ENCODE peak calls at places on chromosomes 5 and 9, in nine cellular contexts. L is cardiac fibroblast, X is choroid plexus epithelial cell, V is HFF-Myc, D is BE2C, G is astrocyte, F is AG10803, U is fibroblast of lung, W is left lung. S is an unnamed sample.

GRCh38 chr9:138097501-138097991 is 220.0 kb downstream of the CACNA1B start:
- DNase-seq in L (no peak), X (no peak), V (no peak), D (peak; percentile 1), G (no peak), F (no peak), U (no peak), W (peak; percentile 66), S (no peak)

GRCh38 chr5:126809932-126810331 is 33.0 kb downstream of the LMNB1 start:
- DNase-seq in L (no peak), X (no peak), V (no peak), D (no peak), G (no peak), F (no peak), U (no peak), W (no peak), S (no peak)

GRCh38 chr5:143494162-143494561 is 90.7 kb upstream of the NR3C1 start:
- DNase-seq in L (peak; percentile 86), X (peak; percentile 85), V (peak; percentile 52), D (no peak), G (peak; percentile 86), F (peak; percentile 82), U (peak; percentile 91), W (no peak), S (peak; percentile 79)

GRCh38 chr9:112112519-112112918 is 62.6 kb downstream of the SUSD1 start:
- DNase-seq in L (peak; percentile 95), X (peak; percentile 78), V (peak; percentile 56), D (no peak), G (peak; percentile 96), F (peak; percentile 85), U (peak; percentile 65), W (no peak), S (peak; percentile 91)

GRCh38 chr5:111948517-111948916 is 191.5 kb upstream of the NREP start:
- DNase-seq in L (peak; percentile 97), X (peak; percentile 96), V (peak; percentile 84), D (no peak), G (peak; percentile 99), F (peak; percentile 99), U (peak; percentile 94), W (no peak), S (peak; percentile 96)

GRCh38 chr5:126454081-126454480 is 30.9 kb downstream of the GRAMD2B start:
- DNase-seq in L (peak; percentile 77), X (peak; percentile 40), V (no peak), D (peak; percentile 17), G (no peak), F (no peak), U (no peak), W (no peak), S (no peak)

GRCh38 chr9:35481347-35481975 is 8.4 kb upstream of the RUSC2 start:
- DNase-seq in L (peak; percentile 84), X (peak; percentile 86), V (peak; percentile 51), D (peak; percentile 52), G (peak; percentile 25), F (peak; percentile 80), U (peak; percentile 75), W (no peak), S (peak; percentile 71)

GRCh38 chr5:14655146-14655741 is 9.3 kb upstream of the OTULIN start:
- DNase-seq in L (no peak), X (no peak), V (no peak), D (no peak), G (no peak), F (no peak), U (no peak), W (no peak), S (no peak)

GRCh38 chr9:76866689-76867088 is 39.2 kb downstream of the PRUNE2 start:
- DNase-seq in L (peak; percentile 95), X (peak; percentile 75), V (peak; percentile 26), D (no peak), G (peak; percentile 94), F (peak; percentile 94), U (peak; percentile 79), W (no peak), S (peak; percentile 83)

GRCh38 chr5:176806137-176806536 is 4.2 kb upstream of the UNC5A start:
- DNase-seq in L (peak; percentile 38), X (peak; percentile 50), V (no peak), D (no peak), G (no peak), F (no peak), U (peak; percentile 10), W (no peak), S (peak; percentile 40)

GRCh38 chr9:94812343-94812742 is 85.8 kb downstream of the AOPEP start:
- DNase-seq in L (peak; percentile 76), X (peak; percentile 75), V (no peak), D (no peak), G (peak; percentile 88), F (peak; percentile 81), U (peak; percentile 20), W (no peak), S (peak; percentile 36)

GRCh38 chr9:136857606-136858412 is 5.7 kb downstream of the MAMDC4 start:
- DNase-seq in L (no peak), X (no peak), V (no peak), D (peak; percentile 14), G (no peak), F (no peak), U (no peak), W (peak; percentile 74), S (no peak)

GRCh38 chr5:95080026-95080425 is 204.9 kb downstream of the MCTP1 start:
- DNase-seq in L (peak; percentile 33), X (peak; percentile 35), V (no peak), D (no peak), G (no peak), F (no peak), U (peak; percentile 42), W (no peak), S (no peak)

GRCh38 chr9:132808645-132809044 is 69.4 kb downstream of the AK8 start:
- DNase-seq in L (no peak), X (no peak), V (no peak), D (no peak), G (no peak), F (no peak), U (no peak), W (peak; percentile 40), S (no peak)

GRCh38 chr5:181167814-181168488 is 20.6 kb downstream of the OR2V2 start:
- DNase-seq in L (no peak), X (no peak), V (no peak), D (peak; percentile 68), G (no peak), F (no peak), U (no peak), W (no peak), S (no peak)

GRCh38 chr5:6510973-6511372 is 62.3 kb downstream of the UBE2QL1 start:
- DNase-seq in L (no peak), X (no peak), V (no peak), D (no peak), G (no peak), F (no peak), U (no peak), W (no peak), S (no peak)

GRCh38 chr5:135857630-135858311 is 23.3 kb downstream of the SLC25A48 start:
- DNase-seq in L (no peak), X (no peak), V (no peak), D (no peak), G (no peak), F (no peak), U (no peak), W (no peak), S (no peak)

GRCh38 chr9:2181794-2182193 is 166.6 kb downstream of the SMARCA2 start:
- DNase-seq in L (peak; percentile 32), X (peak; percentile 43), V (no peak), D (peak; percentile 20), G (no peak), F (peak; percentile 20), U (peak; percentile 34), W (no peak), S (no peak)

GRCh38 chr9:130578865-130579737 is at the start of gene FUBP3:
- DNase-seq in L (peak; percentile 88), X (peak; percentile 85), V (peak; percentile 57), D (peak; percentile 95), G (peak; percentile 88), F (peak; percentile 89), U (peak; percentile 90), W (peak; percentile 96), S (peak; percentile 75)

GRCh38 chr5:147818290-147818689 is 13.2 kb downstream of the SPINK1 start:
- DNase-seq in L (no peak), X (no peak), V (no peak), D (no peak), G (no peak), F (no peak), U (peak; percentile 20), W (no peak), S (no peak)

GRCh38 chr5:36301858-36302603 is at the start of gene RANBP3L:
- DNase-seq in L (peak; percentile 25), X (peak; percentile 75), V (no peak), D (no peak), G (peak; percentile 47), F (no peak), U (peak; percentile 86), W (no peak), S (no peak)
- H3K4me3 ChIP-seq in L (peak within 1 kb of the TSS; percentile 14), X (peak within 1 kb of the TSS; percentile 50), V (no peak within 1 kb of the TSS), D (no peak within 1 kb of the TSS), G (peak within 1 kb of the TSS; percentile 21), F (no peak within 1 kb of the TSS), U (peak within 1 kb of the TSS; percentile 49), W (no peak within 1 kb of the TSS), S (peak within 1 kb of the TSS; percentile 29)

DNA sequence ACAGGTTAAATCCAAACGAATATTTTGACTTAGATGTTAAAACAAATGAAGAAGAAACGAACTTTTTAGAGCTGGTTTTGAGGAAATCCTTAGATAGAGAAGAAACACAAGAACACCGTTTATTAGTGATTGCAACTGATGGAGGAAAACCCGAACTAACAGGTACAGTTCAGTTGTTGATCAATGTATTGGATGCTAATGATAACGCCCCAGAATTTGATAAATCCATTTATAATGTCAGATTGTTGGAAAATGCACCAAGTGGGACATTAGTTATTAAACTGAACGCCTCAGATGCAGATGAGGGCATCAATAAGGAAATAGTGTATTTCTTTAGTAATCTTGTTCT is 842 bp downstream of the PCDHA5 start:
- DNase-seq in L (no peak), X (no peak), V (no peak), D (no peak), G (no peak), F (no peak), U (no peak), W (no peak), S (no peak)
- TF ChIP-seq CTCF in L (no peak), X (no peak), V (no peak), D (no peak), G (no peak), F (no peak), U (no peak), W (no peak), S (no peak)

DNA sequence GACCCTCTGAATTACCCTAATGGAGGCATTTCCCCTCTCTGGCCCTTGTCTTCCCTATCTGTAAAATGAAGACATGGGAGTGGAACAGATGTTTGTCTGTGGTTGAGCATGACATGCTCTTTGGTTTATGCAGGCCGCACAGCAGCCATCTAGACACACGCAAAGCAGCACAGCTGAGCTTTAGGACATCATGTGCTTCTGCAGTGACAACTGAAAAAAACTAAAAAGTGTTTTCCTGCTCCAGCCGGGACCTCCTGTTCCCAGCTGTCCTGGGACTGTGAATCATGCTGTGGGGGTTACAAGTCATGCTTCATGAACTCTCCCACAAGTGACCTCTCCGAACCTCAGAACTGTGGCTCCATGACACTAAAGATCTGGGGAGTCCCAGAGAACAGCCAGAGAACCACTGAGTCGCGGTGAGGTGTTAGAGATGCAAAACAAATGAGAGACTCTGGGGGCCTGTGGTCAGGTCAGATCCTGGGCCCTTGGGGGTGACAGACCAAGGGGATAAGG is 1.7 kb downstream of the SMIM3 start:
- DNase-seq in L (peak; percentile 84), X (peak; percentile 62), V (no peak), D (no peak), G (peak; percentile 61), F (peak; percentile 81), U (peak; percentile 86), W (no peak), S (peak; percentile 54)
- H3K4me3 ChIP-seq in L (peak overlapping the region; percentile 83), X (peak overlapping the region; percentile 89), V (peak overlapping the region; percentile 87), D (no peak overlapping the region), G (peak overlapping the region; percentile 35), F (peak overlapping the region; percentile 88), U (peak overlapping the region; percentile 91), W (no peak overlapping the region), S (peak overlapping the region; percentile 92)

GRCh38 chr9:12502520-12502919 is 190.7 kb upstream of the TYRP1 start:
- DNase-seq in L (no peak), X (no peak), V (no peak), D (no peak), G (no peak), F (no peak), U (no peak), W (no peak), S (no peak)
- TF ChIP-seq CTCF in L (no peak), X (no peak), V (no peak), D (no peak), G (no peak), F (no peak), U (no peak), W (no peak), S (no peak)